ENCODE peak calls at places on chromosome 5, in nine cellular contexts. One of them, this sample, is unnamed.

GRCh38 chr5:132215329-132215728 is 12.3 kb downstream of the P4HA2 start:
- DNase-seq in GM23248: peak; percentile 99
- DNase-seq in adrenal gland: peak; percentile 94
- DNase-seq in naive thymus-derived CD4-positive, alpha-beta T cell: no peak
- DNase-seq in cardiac muscle cell: peak; percentile 98
- DNase-seq in GM06990: no peak
- DNase-seq in mesendoderm: peak; percentile 13
- DNase-seq in H7: no peak
- DNase-seq in endodermal cell: no peak
- DNase-seq in this sample: no peak

GRCh38 chr5:2174572-2174971 is 291.8 kb upstream of the IRX4 start:
- DNase-seq in GM23248: no peak
- DNase-seq in adrenal gland: no peak
- DNase-seq in naive thymus-derived CD4-positive, alpha-beta T cell: no peak
- DNase-seq in cardiac muscle cell: no peak
- DNase-seq in GM06990: no peak
- DNase-seq in mesendoderm: no peak
- DNase-seq in H7: no peak
- DNase-seq in endodermal cell: no peak
- DNase-seq in this sample: no peak

GRCh38 chr5:168883253-168883880 is 304.2 kb upstream of the PANK3 start:
- DNase-seq in GM23248: no peak
- DNase-seq in adrenal gland: no peak
- DNase-seq in naive thymus-derived CD4-positive, alpha-beta T cell: no peak
- DNase-seq in cardiac muscle cell: no peak
- DNase-seq in GM06990: no peak
- DNase-seq in mesendoderm: peak; percentile 66
- DNase-seq in H7: peak; percentile 35
- DNase-seq in endodermal cell: peak; percentile 78
- DNase-seq in this sample: no peak

GRCh38 chr5:1934056-1934394 is 51.3 kb upstream of the IRX4 start:
- DNase-seq in GM23248: no peak
- DNase-seq in adrenal gland: no peak
- DNase-seq in naive thymus-derived CD4-positive, alpha-beta T cell: no peak
- DNase-seq in cardiac muscle cell: no peak
- DNase-seq in GM06990: no peak
- DNase-seq in mesendoderm: peak; percentile 16
- DNase-seq in H7: peak; percentile 47
- DNase-seq in endodermal cell: no peak
- DNase-seq in this sample: no peak

GRCh38 chr5:92364986-92365550 is 982.0 kb upstream of the ARRDC3 start:
- DNase-seq in GM23248: peak; percentile 71
- DNase-seq in adrenal gland: no peak
- DNase-seq in naive thymus-derived CD4-positive, alpha-beta T cell: no peak
- DNase-seq in cardiac muscle cell: peak; percentile 78
- DNase-seq in GM06990: no peak
- DNase-seq in mesendoderm: no peak
- DNase-seq in H7: no peak
- DNase-seq in endodermal cell: no peak
- DNase-seq in this sample: no peak

GRCh38 chr5:137633896-137634295 is 102.0 kb downstream of the KLHL3 start:
- DNase-seq in GM23248: no peak
- DNase-seq in adrenal gland: no peak
- DNase-seq in naive thymus-derived CD4-positive, alpha-beta T cell: no peak
- DNase-seq in cardiac muscle cell: no peak
- DNase-seq in GM06990: no peak
- DNase-seq in mesendoderm: no peak
- DNase-seq in H7: no peak
- DNase-seq in endodermal cell: no peak
- DNase-seq in this sample: no peak

GRCh38 chr5:146580237-146580636 is 64.2 kb upstream of the GPR151 start:
- DNase-seq in GM23248: no peak
- DNase-seq in adrenal gland: no peak
- DNase-seq in naive thymus-derived CD4-positive, alpha-beta T cell: no peak
- DNase-seq in cardiac muscle cell: no peak
- DNase-seq in GM06990: no peak
- DNase-seq in mesendoderm: no peak
- DNase-seq in H7: no peak
- DNase-seq in endodermal cell: no peak
- DNase-seq in this sample: no peak

GRCh38 chr5:41763537-41763936 is 106.7 kb downstream of the OXCT1 start:
- DNase-seq in GM23248: no peak
- DNase-seq in adrenal gland: no peak
- DNase-seq in naive thymus-derived CD4-positive, alpha-beta T cell: no peak
- DNase-seq in cardiac muscle cell: peak; percentile 23
- DNase-seq in GM06990: no peak
- DNase-seq in mesendoderm: no peak
- DNase-seq in H7: no peak
- DNase-seq in endodermal cell: no peak
- DNase-seq in this sample: no peak

GRCh38 chr5:39775458-39776365 is 350.9 kb upstream of the DAB2 start:
- DNase-seq in GM23248: peak; percentile 94
- DNase-seq in adrenal gland: no peak
- DNase-seq in naive thymus-derived CD4-positive, alpha-beta T cell: no peak
- DNase-seq in cardiac muscle cell: peak; percentile 82
- DNase-seq in GM06990: no peak
- DNase-seq in mesendoderm: peak; percentile 29
- DNase-seq in H7: no peak
- DNase-seq in endodermal cell: no peak
- DNase-seq in this sample: no peak

GRCh38 chr5:181189962-181190710 is 14.9 kb downstream of the TRIM7 start:
- DNase-seq in GM23248: peak; percentile 35
- DNase-seq in adrenal gland: no peak
- DNase-seq in naive thymus-derived CD4-positive, alpha-beta T cell: no peak
- DNase-seq in cardiac muscle cell: no peak
- DNase-seq in GM06990: peak; percentile 62
- DNase-seq in mesendoderm: no peak
- DNase-seq in H7: peak; percentile 63
- DNase-seq in endodermal cell: peak; percentile 73
- DNase-seq in this sample: no peak

DNA sequence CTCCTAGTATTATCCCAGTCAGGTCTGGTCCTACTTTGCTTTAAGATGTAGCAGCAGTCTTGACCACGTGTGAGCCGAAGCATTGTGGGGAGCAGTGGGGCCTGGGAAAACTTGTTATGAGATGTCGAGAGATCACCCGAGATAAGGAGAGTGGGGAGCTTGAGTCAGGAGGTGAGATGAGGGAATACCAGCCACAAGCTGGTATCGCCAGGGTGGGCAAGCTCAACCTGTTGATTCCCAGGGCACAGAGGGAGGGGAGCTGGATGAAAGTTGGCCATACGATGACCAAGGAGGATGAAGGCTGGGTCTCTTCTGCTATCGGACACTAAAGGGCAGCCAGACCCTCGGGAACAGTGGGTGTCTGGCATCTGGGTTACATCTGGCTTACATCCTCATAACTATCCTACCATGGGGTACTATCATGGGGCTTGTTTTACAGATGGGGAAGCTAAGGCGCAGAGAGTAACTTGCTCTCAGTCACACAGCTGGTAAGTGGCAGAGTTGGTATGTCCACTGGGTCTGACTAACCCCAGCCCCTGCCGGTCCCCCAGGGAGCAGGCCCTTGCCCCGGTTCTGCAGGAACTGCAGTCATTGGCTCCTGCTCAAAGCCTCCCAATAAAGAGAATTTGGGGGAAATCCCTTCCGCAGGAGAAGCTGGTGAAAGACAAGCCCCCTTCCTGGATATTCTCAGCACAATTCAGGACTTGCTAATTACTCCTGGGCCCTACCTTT is 13.4 kb upstream of the TIFAB start:
- DNase-seq in GM23248: no peak
- DNase-seq in adrenal gland: no peak
- DNase-seq in naive thymus-derived CD4-positive, alpha-beta T cell: no peak
- DNase-seq in cardiac muscle cell: no peak
- DNase-seq in GM06990: no peak
- DNase-seq in mesendoderm: no peak
- DNase-seq in H7: peak; percentile 73
- DNase-seq in endodermal cell: no peak
- DNase-seq in this sample: no peak
- H3K4me3 ChIP-seq in GM23248: no peak overlapping the region
- H3K4me3 ChIP-seq in adrenal gland: no peak overlapping the region
- H3K4me3 ChIP-seq in naive thymus-derived CD4-positive, alpha-beta T cell: no peak overlapping the region
- H3K4me3 ChIP-seq in cardiac muscle cell: no peak overlapping the region
- H3K4me3 ChIP-seq in GM06990: no peak overlapping the region
- H3K4me3 ChIP-seq in mesendoderm: no peak overlapping the region
- H3K4me3 ChIP-seq in H7: no peak overlapping the region
- H3K4me3 ChIP-seq in endodermal cell: no peak overlapping the region
- H3K4me3 ChIP-seq in this sample: no peak overlapping the region

GRCh38 chr5:98929123-98929981 is 545 bp upstream of the CHD1 start:
- DNase-seq in GM23248: peak; percentile 99
- DNase-seq in adrenal gland: peak; percentile 98
- DNase-seq in naive thymus-derived CD4-positive, alpha-beta T cell: peak; percentile 96
- DNase-seq in cardiac muscle cell: peak; percentile 98
- DNase-seq in GM06990: peak; percentile 95
- DNase-seq in mesendoderm: peak; percentile 93
- DNase-seq in H7: peak; percentile 78
- DNase-seq in endodermal cell: peak; percentile 94
- DNase-seq in this sample: peak; percentile 90

GRCh38 chr5:98933446-98934072 is 4.8 kb upstream of the CHD1 start:
- DNase-seq in GM23248: no peak
- DNase-seq in adrenal gland: no peak
- DNase-seq in naive thymus-derived CD4-positive, alpha-beta T cell: peak; percentile 65
- DNase-seq in cardiac muscle cell: no peak
- DNase-seq in GM06990: peak; percentile 45
- DNase-seq in mesendoderm: no peak
- DNase-seq in H7: no peak
- DNase-seq in endodermal cell: no peak
- DNase-seq in this sample: no peak

GRCh38 chr5:98928802-98929122 is at the start of gene CHD1:
- DNase-seq in GM23248: peak; percentile 98
- DNase-seq in adrenal gland: peak; percentile 97
- DNase-seq in naive thymus-derived CD4-positive, alpha-beta T cell: peak; percentile 94
- DNase-seq in cardiac muscle cell: peak; percentile 98
- DNase-seq in GM06990: peak; percentile 100
- DNase-seq in mesendoderm: peak; percentile 98
- DNase-seq in H7: peak; percentile 94
- DNase-seq in endodermal cell: peak; percentile 98
- DNase-seq in this sample: peak; percentile 94

GRCh38 chr5:98929982-98930355 is 1.2 kb upstream of the CHD1 start:
- DNase-seq in GM23248: peak; percentile 28
- DNase-seq in adrenal gland: no peak
- DNase-seq in naive thymus-derived CD4-positive, alpha-beta T cell: no peak
- DNase-seq in cardiac muscle cell: no peak
- DNase-seq in GM06990: no peak
- DNase-seq in mesendoderm: no peak
- DNase-seq in H7: no peak
- DNase-seq in endodermal cell: peak; percentile 50
- DNase-seq in this sample: no peak

DNA sequence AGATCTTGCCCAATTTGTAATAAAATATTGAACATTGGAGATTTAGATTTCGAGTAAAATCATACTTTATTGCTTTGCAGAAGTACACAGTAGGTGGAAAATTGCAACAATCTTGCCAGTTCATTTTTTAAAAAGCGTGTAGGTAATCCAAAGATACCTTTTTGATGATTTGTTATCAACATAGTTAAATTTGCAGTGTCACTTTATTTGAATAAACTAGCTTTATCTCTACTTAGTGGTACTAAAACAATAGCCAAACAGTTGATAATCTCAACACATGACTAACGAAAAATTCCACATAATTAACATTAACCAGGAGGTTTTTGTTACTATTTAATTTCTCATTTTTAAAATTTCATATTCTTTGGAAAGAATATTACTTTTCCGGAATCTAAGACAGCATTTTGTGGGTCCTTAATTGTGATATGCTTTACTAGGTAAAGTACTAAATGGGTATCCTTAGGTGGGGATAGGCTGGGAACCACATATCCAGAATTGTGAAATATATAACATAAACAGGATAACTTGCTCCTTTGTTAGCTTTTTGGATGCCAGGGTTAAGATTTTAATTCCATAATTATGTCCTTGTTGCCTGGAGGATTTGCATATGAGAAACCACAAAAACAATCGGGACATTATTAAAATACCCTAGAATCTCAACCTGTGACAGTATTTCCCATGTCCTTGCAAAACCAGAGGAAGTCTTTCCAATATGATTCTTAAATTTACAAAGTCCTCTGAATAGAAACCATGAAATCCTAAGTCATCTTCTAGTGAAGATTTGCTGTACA is 2.4 kb upstream of the CHD1 start:
- DNase-seq in GM23248: no peak
- DNase-seq in adrenal gland: no peak
- DNase-seq in naive thymus-derived CD4-positive, alpha-beta T cell: no peak
- DNase-seq in cardiac muscle cell: no peak
- DNase-seq in GM06990: no peak
- DNase-seq in mesendoderm: no peak
- DNase-seq in H7: no peak
- DNase-seq in endodermal cell: no peak
- DNase-seq in this sample: no peak
- H3K4me3 ChIP-seq in GM23248: peak overlapping the region; percentile 92
- H3K4me3 ChIP-seq in adrenal gland: no peak overlapping the region
- H3K4me3 ChIP-seq in naive thymus-derived CD4-positive, alpha-beta T cell: no peak overlapping the region
- H3K4me3 ChIP-seq in cardiac muscle cell: no peak overlapping the region
- H3K4me3 ChIP-seq in GM06990: no peak overlapping the region
- H3K4me3 ChIP-seq in mesendoderm: no peak overlapping the region
- H3K4me3 ChIP-seq in H7: no peak overlapping the region
- H3K4me3 ChIP-seq in endodermal cell: peak overlapping the region; percentile 98
- H3K4me3 ChIP-seq in this sample: no peak overlapping the region

GRCh38 chr5:80964919-80965318 is 4.8 kb downstream of the RASGRF2 start:
- DNase-seq in GM23248: no peak
- DNase-seq in adrenal gland: no peak
- DNase-seq in naive thymus-derived CD4-positive, alpha-beta T cell: no peak
- DNase-seq in cardiac muscle cell: no peak
- DNase-seq in GM06990: no peak
- DNase-seq in mesendoderm: no peak
- DNase-seq in H7: no peak
- DNase-seq in endodermal cell: no peak
- DNase-seq in this sample: no peak
- H3K4me3 ChIP-seq in GM23248: no peak overlapping the region
- H3K4me3 ChIP-seq in adrenal gland: no peak overlapping the region
- H3K4me3 ChIP-seq in naive thymus-derived CD4-positive, alpha-beta T cell: no peak overlapping the region
- H3K4me3 ChIP-seq in cardiac muscle cell: no peak overlapping the region
- H3K4me3 ChIP-seq in GM06990: no peak overlapping the region
- H3K4me3 ChIP-seq in mesendoderm: no peak overlapping the region
- H3K4me3 ChIP-seq in H7: no peak overlapping the region
- H3K4me3 ChIP-seq in endodermal cell: no peak overlapping the region
- H3K4me3 ChIP-seq in this sample: no peak overlapping the region

DNA sequence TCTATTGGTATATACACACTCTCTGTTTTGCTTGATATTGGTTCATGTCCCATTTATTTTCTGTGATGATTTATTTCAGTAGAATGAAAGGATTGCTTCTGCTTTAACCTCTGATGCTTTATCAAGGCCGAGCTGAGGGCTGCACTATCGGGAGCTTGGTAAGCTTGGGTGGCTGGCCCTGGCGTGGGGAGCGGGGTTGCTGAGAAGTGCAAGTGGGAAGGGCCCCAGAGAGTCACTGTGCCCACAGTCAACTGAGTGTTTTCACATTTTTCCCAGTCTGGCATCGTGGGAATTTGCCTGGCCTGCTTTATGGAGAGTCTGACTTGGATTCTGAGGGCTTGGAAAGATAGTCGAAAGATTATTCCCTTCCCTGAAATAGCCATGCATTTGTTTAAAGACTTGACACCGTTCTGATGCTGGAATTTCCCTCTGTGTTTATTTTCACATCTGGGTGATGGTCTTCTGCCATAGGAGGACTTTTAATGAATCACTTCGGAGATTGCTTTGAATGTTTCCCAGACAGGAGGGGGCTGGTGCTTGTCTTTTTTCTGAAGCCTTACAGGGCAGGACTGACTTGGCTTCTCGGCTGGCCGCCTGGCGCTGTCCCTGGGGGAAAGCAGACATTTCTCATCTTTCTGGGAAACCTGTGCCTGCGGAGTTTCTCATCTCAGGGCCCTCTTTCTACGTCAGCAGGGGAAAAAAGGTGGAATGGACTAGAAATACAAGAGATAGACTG is 139.0 kb downstream of the BOD1 start:
- DNase-seq in GM23248: peak; percentile 82
- DNase-seq in adrenal gland: no peak
- DNase-seq in naive thymus-derived CD4-positive, alpha-beta T cell: no peak
- DNase-seq in cardiac muscle cell: peak; percentile 52
- DNase-seq in GM06990: no peak
- DNase-seq in mesendoderm: no peak
- DNase-seq in H7: no peak
- DNase-seq in endodermal cell: no peak
- DNase-seq in this sample: no peak
- H3K4me3 ChIP-seq in GM23248: no peak overlapping the region
- H3K4me3 ChIP-seq in adrenal gland: no peak overlapping the region
- H3K4me3 ChIP-seq in naive thymus-derived CD4-positive, alpha-beta T cell: no peak overlapping the region
- H3K4me3 ChIP-seq in cardiac muscle cell: no peak overlapping the region
- H3K4me3 ChIP-seq in GM06990: no peak overlapping the region
- H3K4me3 ChIP-seq in mesendoderm: no peak overlapping the region
- H3K4me3 ChIP-seq in H7: no peak overlapping the region
- H3K4me3 ChIP-seq in endodermal cell: no peak overlapping the region
- H3K4me3 ChIP-seq in this sample: no peak overlapping the region